ENCODE peak calls at places on chromosomes 11 and 22, in ten cellular contexts. B is GM23248; L is effector memory CD4-positive, alpha-beta T cell; M is mammary epithelial cell; O is cardiac muscle cell; S is neural progenitor cell; R is lower lobe of right lung; D is neuronal stem cell; K is tibial nerve; Y is MM.1S. I is an unnamed sample. For H3K4me1 and H3K27me3, the result is how much of the 10 kb centered on the place peaks cover.

GRCh38 chr22:40637181-40638150 is 947 bp upstream of the MRTFA start:
- DNase-seq in L (peak), B (peak), O (no peak), R (peak), S (no peak), D (no peak), M (no peak), Y (peak), K (peak), I (no peak)

GRCh38 chr22:45579806-45580702 is 77.4 kb downstream of the FBLN1 start:
- DNase-seq in L (no peak), D (no peak), K (no peak), S (no peak), M (no peak), B (no peak), R (no peak), Y (no peak), O (no peak), I (no peak)

GRCh38 chr11:33970984-33971466 is 79.1 kb upstream of the LMO2 start:
- DNase-seq in L (no peak), O (peak), R (no peak), M (peak), S (peak), D (peak), K (peak), Y (no peak), B (peak), I (no peak)

GRCh38 chr11:84634309-84634708 is 992.8 kb downstream of the DLG2 start:
- DNase-seq in D (no peak), R (no peak), K (no peak), O (no peak), B (no peak), Y (no peak), S (no peak), L (no peak), M (no peak), I (no peak)

GRCh38 chr11:36069576-36070214 is 125.8 kb downstream of the LDLRAD3 start:
- DNase-seq in O (peak), Y (peak), M (peak), L (no peak), D (peak), K (no peak), R (no peak), B (no peak), S (peak), I (no peak)

GRCh38 chr11:86205415-86206268 is 38.9 kb upstream of the EED start:
- DNase-seq in D (no peak), Y (no peak), K (peak), S (no peak), O (no peak), B (no peak), R (no peak), L (no peak), M (no peak), I (no peak)

GRCh38 chr11:28808771-28809170 is 700.6 kb downstream of the METTL15 start:
- DNase-seq in S (no peak), M (peak), L (no peak), O (no peak), B (no peak), Y (no peak), R (no peak), K (no peak), D (no peak), I (no peak)

GRCh38 chr22:38981005-38981658 is 1.0 kb upstream of the APOBEC3B start:
- DNase-seq in Y (no peak), D (peak), L (no peak), K (no peak), S (peak), B (peak), R (no peak), M (peak), O (peak), I (peak)

GRCh38 chr22:17942721-17943120 is 81.6 kb downstream of the MICAL3 start:
- DNase-seq in D (no peak), O (no peak), S (no peak), R (no peak), L (no peak), M (no peak), K (no peak), Y (no peak), B (no peak), I (no peak)

GRCh38 chr11:73135346-73136284 is 6.5 kb downstream of the FCHSD2 start:
- DNase-seq in M (no peak), K (no peak), D (no peak), O (no peak), R (no peak), Y (no peak), B (no peak), S (peak), L (no peak), I (no peak)

GRCh38 chr11:112290462-112290894 is 29.8 kb upstream of the PLET1 start:
- DNase-seq in R (no peak), D (no peak), M (no peak), K (no peak), L (no peak), Y (no peak), O (no peak), S (peak), B (no peak), I (no peak)

GRCh38 chr11:83816572-83817187 is 530.5 kb upstream of the CCDC90B start:
- DNase-seq in L (no peak), Y (peak), B (peak), R (no peak), S (peak), D (peak), K (no peak), M (no peak), O (peak), I (no peak)

GRCh38 chr11:61688368-61689163 is 8.4 kb downstream of the DAGLA start:
- DNase-seq in O (no peak), L (no peak), S (no peak), K (peak), M (peak), Y (no peak), D (no peak), R (peak), B (peak), I (no peak)

GRCh38 chr11:70926543-70926942 is 325.8 kb downstream of the SHANK2 start:
- DNase-seq in B (no peak), S (no peak), M (no peak), Y (no peak), D (no peak), R (no peak), L (no peak), O (no peak), K (no peak), I (no peak)

GRCh38 chr11:3156282-3156660 is 8.8 kb downstream of the OSBPL5 start:
- DNase-seq in S (no peak), D (no peak), O (no peak), R (no peak), M (no peak), Y (no peak), B (no peak), K (no peak), L (no peak), I (no peak)

GRCh38 chr11:3158131-3158591 is 6.9 kb downstream of the OSBPL5 start:
- DNase-seq in S (no peak), R (peak), K (no peak), D (no peak), Y (no peak), M (no peak), O (no peak), B (no peak), L (no peak), I (no peak)

GRCh38 chr11:3155691-3156258 is 9.3 kb downstream of the OSBPL5 start:
- DNase-seq in S (no peak), D (no peak), O (no peak), L (no peak), B (peak), M (no peak), R (peak), K (no peak), Y (no peak), I (no peak)

GRCh38 chr11:3157381-3158130 is 7.6 kb downstream of the OSBPL5 start:
- DNase-seq in L (no peak), M (no peak), K (no peak), D (no peak), Y (no peak), R (peak), B (peak), O (no peak), S (no peak), I (no peak)

DNA sequence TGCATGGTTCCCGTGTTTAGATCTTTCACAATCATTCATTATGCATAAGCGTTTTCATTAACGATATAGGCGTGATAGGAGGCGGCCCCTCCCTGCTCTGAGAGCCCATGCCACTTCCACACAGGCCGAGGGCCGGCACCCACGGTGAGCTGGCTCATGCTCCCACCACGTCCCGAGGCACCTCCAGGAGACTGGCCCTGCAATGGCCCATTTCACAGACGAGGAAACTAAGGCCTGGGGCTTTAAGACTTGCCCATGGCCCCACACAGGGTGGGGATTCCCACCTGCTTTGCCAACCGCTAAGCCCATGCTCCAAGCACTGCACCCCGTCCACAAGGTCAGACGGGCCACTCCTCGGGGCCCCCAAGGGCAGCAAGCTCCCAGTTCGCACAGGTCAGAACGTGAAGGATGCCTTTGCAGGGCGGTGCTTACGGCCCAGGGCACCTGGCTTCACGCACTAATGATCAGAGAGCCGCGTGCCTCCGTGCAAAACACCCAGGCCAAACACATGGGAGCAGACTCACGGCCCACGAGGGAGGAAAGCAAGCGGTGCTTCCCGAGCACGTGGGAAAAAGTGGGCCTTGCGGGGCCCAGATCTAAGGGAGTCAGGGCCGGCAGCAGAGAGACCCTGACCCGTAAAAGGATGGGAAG is 8.3 kb downstream of the OSBPL5 start:
- DNase-seq in M (no peak), D (no peak), O (no peak), R (peak), K (no peak), B (no peak), L (no peak), S (no peak), Y (no peak), I (no peak)
- H3K27ac ChIP-seq in M (no peak), D (no peak), O (no peak), R (peak), K (peak), B (no peak), L (no peak), S (no peak), Y (no peak), I (no peak)

DNA sequence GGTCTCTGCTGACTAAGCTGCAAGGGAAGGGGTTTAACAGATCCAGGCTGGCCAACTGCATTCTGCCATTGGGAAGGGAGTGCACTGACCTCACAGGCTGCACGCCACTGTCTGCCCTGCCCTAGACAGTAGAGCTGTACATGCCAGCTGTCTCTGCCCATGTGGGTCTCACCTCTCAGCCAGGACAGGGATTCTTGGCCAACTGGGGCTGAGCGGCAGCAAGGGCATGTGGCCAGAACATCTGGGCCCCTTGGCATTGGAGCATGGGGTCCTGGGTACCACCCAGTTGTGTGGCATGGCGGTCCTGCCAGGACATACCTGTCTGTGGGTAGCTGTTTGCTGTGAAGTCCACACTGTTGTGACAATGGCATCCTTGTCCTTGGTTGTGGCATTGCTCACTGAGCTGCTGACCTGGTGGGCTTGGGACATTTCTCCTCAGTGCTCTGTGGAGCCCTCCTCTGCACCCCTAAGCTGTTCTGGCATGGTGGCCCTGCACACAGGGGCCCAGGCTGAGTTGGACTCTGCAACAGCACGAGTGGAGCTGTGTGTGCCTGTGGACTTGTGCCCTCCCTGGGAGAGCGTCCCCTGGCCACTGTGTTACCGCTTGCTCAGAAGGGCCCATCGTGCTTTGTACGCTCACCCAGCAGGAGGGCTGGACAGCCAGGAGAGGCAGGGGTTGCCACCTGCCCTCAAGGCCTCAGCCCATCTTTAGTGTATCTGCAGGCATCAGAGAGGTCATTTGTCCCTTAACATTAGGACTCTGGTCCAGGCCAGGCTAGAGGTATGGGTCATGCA is 46.7 kb downstream of the MED15 start:
- DNase-seq in B (no peak), R (no peak), Y (no peak), M (no peak), K (no peak), L (no peak), O (no peak), D (no peak), S (no peak), I (no peak)
- H3K4me1 ChIP-seq in B (under half), R (half or more), Y (under half), M (under half), K (half or more), L (half or more), O (half or more), D (under half), S (under half), I (half or more)

GRCh38 chr11:119804698-119805097 is 75.7 kb upstream of the NECTIN1 start:
- DNase-seq in B (no peak), O (no peak), R (no peak), M (no peak), S (no peak), K (no peak), L (no peak), D (no peak), Y (no peak), I (no peak)

GRCh38 chr11:119807402-119807801 is 78.4 kb upstream of the NECTIN1 start:
- DNase-seq in D (no peak), Y (no peak), B (no peak), S (no peak), O (no peak), K (no peak), L (no peak), R (no peak), M (no peak), I (no peak)

GRCh38 chr11:119807841-119808240 is 78.8 kb upstream of the NECTIN1 start:
- DNase-seq in S (no peak), K (no peak), L (no peak), D (no peak), B (no peak), Y (no peak), O (no peak), R (no peak), M (no peak), I (no peak)

GRCh38 chr11:119805663-119806062 is 76.7 kb upstream of the NECTIN1 start:
- DNase-seq in D (no peak), K (no peak), O (no peak), B (no peak), Y (no peak), L (no peak), R (peak), M (no peak), S (no peak), I (no peak)

GRCh38 chr11:119806064-119806915 is 77.3 kb upstream of the NECTIN1 start:
- DNase-seq in B (no peak), M (no peak), L (no peak), R (no peak), Y (no peak), O (no peak), S (no peak), D (no peak), K (no peak), I (no peak)
- H3K27me3 ChIP-seq in B (under half), M (under half), L (under half), R (under half), Y (under half), O (under half), S (under half), D (under half), K (under half), I (under half)

GRCh38 chr11:66115638-66116410 is 45.8 kb downstream of the PACS1 start:
- DNase-seq in L (no peak), K (no peak), Y (peak), O (no peak), R (no peak), B (no peak), M (no peak), S (peak), D (no peak), I (no peak)

GRCh38 chr11:66112640-66113098 is 42.6 kb downstream of the PACS1 start:
- DNase-seq in R (no peak), Y (no peak), S (no peak), L (no peak), D (no peak), K (peak), B (peak), O (no peak), M (peak), I (no peak)

GRCh38 chr11:66111158-66111557 is 41.1 kb downstream of the PACS1 start:
- DNase-seq in O (no peak), Y (no peak), M (no peak), S (no peak), B (no peak), K (no peak), R (no peak), L (no peak), D (no peak), I (no peak)

GRCh38 chr11:66112041-66112491 is 42.0 kb downstream of the PACS1 start:
- DNase-seq in Y (no peak), R (no peak), B (no peak), K (no peak), O (no peak), L (no peak), S (no peak), D (no peak), M (no peak), I (no peak)

DNA sequence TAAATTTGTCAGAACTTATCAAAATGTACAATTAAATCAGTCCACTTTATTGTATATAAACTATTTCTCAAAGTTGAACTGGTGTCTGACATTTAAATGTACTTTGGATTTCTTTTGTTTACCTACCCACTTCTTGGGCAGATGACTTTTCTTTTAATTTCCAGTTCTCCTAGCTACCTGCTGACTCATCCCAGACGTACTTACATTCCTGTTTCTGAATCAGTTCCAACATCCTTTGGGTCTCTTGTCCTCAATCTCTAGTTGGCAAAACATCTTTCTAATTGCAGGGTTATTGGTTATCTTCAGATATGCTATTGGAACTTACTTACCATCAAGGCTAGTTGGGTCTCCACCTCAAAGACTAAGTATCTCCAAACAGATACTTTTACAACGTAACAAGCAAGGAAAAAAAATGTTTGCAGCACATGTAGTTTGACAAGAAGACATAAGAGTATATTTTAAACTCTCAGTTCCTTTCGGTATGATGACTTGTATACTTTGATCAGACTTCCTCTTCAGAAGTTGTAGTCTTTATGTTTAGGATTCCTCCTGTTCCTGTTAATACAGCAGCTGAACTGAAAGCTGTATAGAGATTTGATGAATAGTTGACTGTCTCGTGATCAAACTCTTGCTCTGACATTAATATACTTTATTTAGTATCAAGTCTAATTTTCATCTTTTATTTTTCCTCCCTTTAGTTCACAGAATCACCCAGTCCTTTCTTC is 43.2 kb downstream of the PACS1 start:
- DNase-seq in M (peak), D (no peak), K (no peak), L (no peak), B (peak), O (no peak), Y (no peak), S (no peak), R (no peak), I (peak)
- H3K27ac ChIP-seq in M (peak), D (no peak), K (no peak), L (peak), B (peak), O (no peak), Y (no peak), S (no peak), R (peak), I (peak)

GRCh38 chr22:35838849-35839646 is 121.4 kb downstream of the APOL5 start:
- DNase-seq in D (peak), M (peak), R (no peak), B (peak), K (peak), S (peak), Y (no peak), L (no peak), O (peak), I (no peak)

GRCh38 chr22:35839811-35840739 is 122.4 kb downstream of the APOL5 start:
- DNase-seq in S (peak), R (peak), L (no peak), D (peak), K (peak), O (peak), B (peak), M (peak), Y (peak), I (no peak)

GRCh38 chr22:35835998-35836691 is 118.5 kb downstream of the APOL5 start:
- DNase-seq in O (peak), M (peak), K (peak), Y (no peak), R (no peak), L (no peak), D (peak), B (peak), S (peak), I (no peak)

GRCh38 chr22:35835267-35835997 is 117.8 kb downstream of the APOL5 start:
- DNase-seq in R (no peak), B (peak), O (no peak), S (no peak), L (no peak), Y (no peak), K (no peak), D (no peak), M (peak), I (no peak)

DNA sequence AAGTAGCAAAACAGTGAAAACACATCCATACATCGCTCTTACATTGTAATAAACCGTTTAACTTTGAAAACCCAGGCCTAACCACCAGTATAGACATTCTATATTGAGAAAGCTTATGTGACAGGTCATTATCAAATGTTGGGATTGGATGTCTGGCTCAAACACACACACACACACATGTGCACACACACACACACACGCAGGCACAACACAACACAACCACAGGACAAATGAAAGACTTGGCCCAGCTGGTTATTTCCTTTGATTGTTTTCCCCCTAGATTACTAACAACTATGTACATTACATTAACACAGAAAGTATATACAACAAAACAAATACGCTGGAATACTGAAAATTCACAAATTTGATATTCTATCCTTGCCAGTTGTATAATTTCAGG is 119.7 kb downstream of the APOL5 start:
- DNase-seq in K (no peak), B (no peak), M (peak), L (no peak), O (no peak), Y (no peak), R (no peak), S (no peak), D (no peak), I (no peak)
- H3K4me1 ChIP-seq in K (under half), B (half or more), M (under half), L (under half), O (under half), Y (under half), R (half or more), S (half or more), D (under half), I (under half)

GRCh38 chr22:24752091-24752623 is 22.4 kb downstream of the PIWIL3 start:
- DNase-seq in K (no peak), Y (no peak), R (no peak), L (no peak), S (no peak), O (no peak), M (no peak), D (no peak), B (no peak), I (no peak)
- H3K27me3 ChIP-seq in K (under half), Y (under half), R (under half), L (under half), S (under half), O (under half), M (under half), D (under half), B (half or more), I (under half)